ENCODE peak calls at places on chromosomes 3 and 15, in ten cellular contexts. D is K562, M is body of pancreas, N is testis, R is transverse colon, G is heart left ventricle, X is IMR-90, A is esophagus muscularis mucosa, U is uterus, C is right lobe of liver. P is an unnamed sample.

GRCh38 chr3:126129408-126129891 is 45.5 kb upstream of the SLC41A3 start:
- DNase-seq in D (no peak), M (peak; percentile 47), N (no peak), R (peak; percentile 6), G (no peak), X (peak; percentile 9), A (peak; percentile 86), U (peak; percentile 62), C (peak; percentile 82), P (peak; percentile 83)

GRCh38 chr3:141489184-141489583 is 2.4 kb downstream of the RASA2 start:
- DNase-seq in D (no peak), M (no peak), N (no peak), R (no peak), G (no peak), X (no peak), A (no peak), U (no peak), C (no peak), P (no peak)

GRCh38 chr15:40594429-40594836 is 384 bp downstream of the KNL1 start:
- DNase-seq in D (peak; percentile 78), M (peak; percentile 27), N (peak; percentile 68), R (peak; percentile 64), G (peak; percentile 49), X (peak; percentile 16), A (peak; percentile 89), U (no peak), C (peak; percentile 74), P (peak; percentile 48)

GRCh38 chr3:138479355-138479964 is 45.0 kb downstream of the ESYT3 start:
- DNase-seq in D (peak; percentile 48), M (peak; percentile 36), N (peak; percentile 30), R (no peak), G (no peak), X (peak; percentile 46), A (no peak), U (no peak), C (no peak), P (peak; percentile 36)

GRCh38 chr15:39896101-39896500 is 24.0 kb downstream of the GPR176 start:
- DNase-seq in D (no peak), M (no peak), N (no peak), R (no peak), G (no peak), X (no peak), A (no peak), U (no peak), C (no peak), P (no peak)

GRCh38 chr15:50487287-50487686 is 59.2 kb downstream of the USP50 start:
- DNase-seq in D (no peak), M (no peak), N (no peak), R (no peak), G (no peak), X (no peak), A (no peak), U (no peak), C (no peak), P (no peak)

GRCh38 chr3:104088738-104089137 is 1278.0 kb upstream of the ALCAM start:
- DNase-seq in D (no peak), M (no peak), N (no peak), R (no peak), G (no peak), X (no peak), A (no peak), U (no peak), C (no peak), P (no peak)

GRCh38 chr3:128922804-128923459 is 43.5 kb downstream of the ACAD9 start:
- DNase-seq in D (no peak), M (no peak), N (no peak), R (no peak), G (no peak), X (no peak), A (no peak), U (no peak), C (no peak), P (no peak)

GRCh38 chr15:99593070-99593469 is 27.3 kb downstream of the MEF2A start:
- DNase-seq in D (no peak), M (no peak), N (no peak), R (no peak), G (no peak), X (no peak), A (no peak), U (no peak), C (no peak), P (no peak)

GRCh38 chr3:132256984-132257383 is 60.2 kb upstream of the ACP3 start:
- DNase-seq in D (no peak), M (peak; percentile 13), N (peak; percentile 47), R (peak; percentile 16), G (no peak), X (peak; percentile 56), A (no peak), U (no peak), C (no peak), P (peak; percentile 18)

GRCh38 chr3:124985358-124985757 is 50.8 kb upstream of the MUC13 start:
- DNase-seq in D (no peak), M (no peak), N (no peak), R (no peak), G (no peak), X (peak; percentile 83), A (no peak), U (no peak), C (no peak), P (no peak)

DNA sequence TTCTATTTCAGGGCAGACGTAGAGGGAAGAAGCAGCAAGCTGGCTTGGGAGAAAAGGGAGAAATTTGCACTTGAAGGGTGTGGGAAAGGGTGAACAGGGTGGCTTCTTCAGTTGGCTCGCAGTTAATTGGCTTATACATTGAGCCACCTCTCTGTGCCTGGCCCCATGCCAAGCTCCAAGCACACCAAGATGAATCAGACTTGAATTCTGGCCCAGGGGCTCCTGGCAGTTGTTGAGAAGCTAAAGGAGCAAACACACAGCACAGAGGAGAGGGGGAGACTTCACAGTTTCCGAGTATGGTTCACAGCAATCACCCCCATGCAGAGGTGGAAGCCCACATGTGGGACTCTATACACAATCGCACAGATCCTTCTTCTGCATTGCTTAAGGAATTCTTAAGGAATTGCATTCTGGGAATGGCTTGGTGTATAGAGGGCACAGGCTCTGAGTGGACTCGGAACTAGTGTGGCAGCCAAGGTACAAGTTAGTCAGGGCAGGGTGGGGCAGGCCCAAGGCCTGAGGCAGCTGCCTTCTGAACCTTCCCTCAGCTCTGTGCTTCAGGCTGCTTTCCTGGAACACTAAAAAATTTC is 1.5 kb downstream of the ARL6IP5 start:
- DNase-seq in D (peak; percentile 15), M (peak; percentile 98), N (peak; percentile 87), R (peak; percentile 91), G (peak; percentile 94), X (peak; percentile 92), A (peak; percentile 97), U (peak; percentile 91), C (peak; percentile 84), P (peak; percentile 94)
- TF ChIP-seq POLR2A in D (no peak), M (peak; percentile 59), N (no peak), R (peak; percentile 65), G (no peak), X (no peak), A (peak; percentile 27), U (no peak), C (no peak), P (peak; percentile 72)

GRCh38 chr3:190516416-190516815 is 2.5 kb downstream of the IL1RAP start:
- DNase-seq in D (no peak), M (no peak), N (no peak), R (no peak), G (no peak), X (no peak), A (no peak), U (no peak), C (no peak), P (no peak)

GRCh38 chr3:190521998-190522397 is 8.1 kb downstream of the IL1RAP start:
- DNase-seq in D (no peak), M (no peak), N (no peak), R (no peak), G (no peak), X (no peak), A (no peak), U (no peak), C (no peak), P (no peak)

GRCh38 chr3:190522621-190523222 is 8.8 kb downstream of the IL1RAP start:
- DNase-seq in D (no peak), M (no peak), N (no peak), R (no peak), G (no peak), X (peak; percentile 31), A (no peak), U (no peak), C (no peak), P (no peak)

GRCh38 chr3:190517696-190518095 is 3.8 kb downstream of the IL1RAP start:
- DNase-seq in D (no peak), M (no peak), N (no peak), R (no peak), G (no peak), X (peak; percentile 73), A (no peak), U (no peak), C (no peak), P (no peak)

DNA sequence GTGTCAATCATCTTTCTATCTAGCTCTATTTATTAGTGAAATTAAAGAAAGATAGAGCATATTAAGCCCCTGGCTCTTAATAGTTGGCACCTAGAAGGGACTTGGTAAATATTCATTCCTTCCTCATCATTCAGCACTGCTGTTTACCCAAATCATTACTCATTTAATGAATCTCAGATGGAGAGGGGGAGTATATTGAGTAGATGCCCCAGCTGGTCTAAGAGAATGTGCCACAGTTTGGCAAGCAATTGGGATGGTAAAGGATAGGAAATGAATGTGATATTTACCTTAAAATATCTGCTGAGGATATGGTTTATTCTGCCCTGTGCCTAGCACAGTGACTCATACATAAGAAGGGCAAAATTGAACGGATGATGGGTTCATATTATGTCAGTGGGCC is 6.0 kb downstream of the IL1RAP start:
- DNase-seq in D (no peak), M (no peak), N (no peak), R (no peak), G (no peak), X (no peak), A (no peak), U (no peak), C (no peak), P (no peak)
- H3K4me3 ChIP-seq in D (no peak overlapping the region), M (no peak overlapping the region), N (no peak overlapping the region), R (no peak overlapping the region), G (no peak overlapping the region), X (no peak overlapping the region), A (no peak overlapping the region), U (no peak overlapping the region), C (no peak overlapping the region), P (no peak overlapping the region)

GRCh38 chr3:151452814-151453213 is 8.0 kb downstream of the IGSF10 start:
- DNase-seq in D (no peak), M (no peak), N (no peak), R (peak; percentile 33), G (no peak), X (no peak), A (no peak), U (no peak), C (no peak), P (no peak)

GRCh38 chr3:151456065-151456464 is 4.8 kb downstream of the IGSF10 start:
- DNase-seq in D (no peak), M (no peak), N (no peak), R (no peak), G (no peak), X (no peak), A (no peak), U (no peak), C (no peak), P (no peak)

GRCh38 chr3:151452346-151452745 is 8.5 kb downstream of the IGSF10 start:
- DNase-seq in D (no peak), M (no peak), N (no peak), R (no peak), G (no peak), X (no peak), A (no peak), U (no peak), C (no peak), P (no peak)
- H3K36me3 ChIP-seq in D (no peaks in the 10 kb centered on the region), M (no peaks in the 10 kb centered on the region), N (no peaks in the 10 kb centered on the region), R (no peaks in the 10 kb centered on the region), G (peaks cover 4% of the 10 kb centered on the region), X (no peaks in the 10 kb centered on the region), A (no peaks in the 10 kb centered on the region), U (no peaks in the 10 kb centered on the region), C (no peaks in the 10 kb centered on the region), P (no peaks in the 10 kb centered on the region)

GRCh38 chr3:12138044-12138443 is 20.7 kb downstream of the TIMP4 start:
- DNase-seq in D (peak; percentile 28), M (no peak), N (peak; percentile 47), R (peak; percentile 35), G (peak; percentile 30), X (peak; percentile 24), A (no peak), U (no peak), C (no peak), P (no peak)
- TF ChIP-seq POLR2A in D (no peak), M (no peak), N (no peak), R (no peak), G (no peak), X (no peak), A (no peak), U (no peak), C (no peak), P (no peak)

P was measured in adrenal gland.